ENCODE peak calls at places on chromosomes 16 and 17, in nine cellular contexts. M is Peyer's patch, G is HCT116, C is breast epithelium, Q is heart left ventricle, J is uterus, W is suprapubic skin, R is GM12878, T is lower leg skin. D is an unnamed sample.

GRCh38 chr17:48928876-48929811 is 15.5 kb downstream of the SNF8 start:
- DNase-seq in C (no peak), R (no peak), Q (no peak), G (no peak), T (no peak), W (no peak), J (no peak), M (no peak), D (no peak)

GRCh38 chr17:52754838-52755237 is 596.3 kb upstream of the CA10 start:
- DNase-seq in R (no peak), W (no peak), J (no peak), T (no peak), Q (no peak), C (no peak), M (no peak), G (no peak), D (no peak)

GRCh38 chr16:69176033-69176780 is 10.8 kb upstream of the SNTB2 start:
- DNase-seq in J (no peak), Q (no peak), C (no peak), T (no peak), M (no peak), W (no peak), R (no peak), G (no peak), D (no peak)

GRCh38 chr17:13931752-13932477 is 137.4 kb upstream of the COX10 start:
- DNase-seq in R (no peak), Q (peak), C (peak), T (peak), G (no peak), J (peak), W (peak), M (no peak), D (peak)

GRCh38 chr17:82836823-82837357 is 2.9 kb downstream of the ZNF750 start:
- DNase-seq in M (no peak), Q (no peak), W (no peak), G (no peak), R (no peak), T (no peak), C (peak), J (no peak), D (no peak)

GRCh38 chr17:47959825-47960655 is 2.4 kb upstream of the PRR15L start:
- DNase-seq in R (no peak), G (no peak), C (no peak), M (peak), Q (no peak), W (no peak), T (no peak), J (no peak), D (peak)

GRCh38 chr17:16987830-16988601 is 16.1 kb upstream of the TNFRSF13B start:
- DNase-seq in C (peak), W (peak), J (peak), R (peak), Q (peak), G (no peak), M (no peak), T (peak), D (peak)

GRCh38 chr17:75892556-75893224 is 4.1 kb downstream of the TRIM65 start:
- DNase-seq in G (no peak), R (no peak), T (no peak), C (no peak), J (no peak), Q (no peak), W (no peak), M (peak), D (no peak)

GRCh38 chr16:70688266-70688742 is 2.5 kb upstream of the MTSS2 start:
- DNase-seq in R (no peak), T (peak), Q (peak), C (peak), M (no peak), G (no peak), W (no peak), J (peak), D (peak)

GRCh38 chr17:37107406-37108083 is 158.8 kb downstream of the AATF start:
- DNase-seq in Q (peak), M (no peak), G (no peak), W (no peak), R (no peak), J (peak), T (peak), C (peak), D (no peak)

GRCh38 chr16:59214455-59214854 is 480.3 kb upstream of the GOT2 start:
- DNase-seq in T (no peak), C (no peak), J (no peak), Q (no peak), M (no peak), W (no peak), G (no peak), R (no peak), D (no peak)

GRCh38 chr16:59205403-59205802 is 471.3 kb upstream of the GOT2 start:
- DNase-seq in C (no peak), W (no peak), M (no peak), J (no peak), T (no peak), Q (no peak), R (no peak), G (no peak), D (no peak)

GRCh38 chr16:59212492-59213024 is 478.4 kb upstream of the GOT2 start:
- DNase-seq in C (no peak), T (no peak), Q (no peak), G (no peak), R (no peak), J (no peak), M (no peak), W (no peak), D (no peak)

GRCh38 chr16:59213952-59214351 is 479.8 kb upstream of the GOT2 start:
- DNase-seq in C (no peak), J (no peak), G (no peak), W (no peak), T (no peak), R (no peak), M (no peak), Q (no peak), D (no peak)

DNA sequence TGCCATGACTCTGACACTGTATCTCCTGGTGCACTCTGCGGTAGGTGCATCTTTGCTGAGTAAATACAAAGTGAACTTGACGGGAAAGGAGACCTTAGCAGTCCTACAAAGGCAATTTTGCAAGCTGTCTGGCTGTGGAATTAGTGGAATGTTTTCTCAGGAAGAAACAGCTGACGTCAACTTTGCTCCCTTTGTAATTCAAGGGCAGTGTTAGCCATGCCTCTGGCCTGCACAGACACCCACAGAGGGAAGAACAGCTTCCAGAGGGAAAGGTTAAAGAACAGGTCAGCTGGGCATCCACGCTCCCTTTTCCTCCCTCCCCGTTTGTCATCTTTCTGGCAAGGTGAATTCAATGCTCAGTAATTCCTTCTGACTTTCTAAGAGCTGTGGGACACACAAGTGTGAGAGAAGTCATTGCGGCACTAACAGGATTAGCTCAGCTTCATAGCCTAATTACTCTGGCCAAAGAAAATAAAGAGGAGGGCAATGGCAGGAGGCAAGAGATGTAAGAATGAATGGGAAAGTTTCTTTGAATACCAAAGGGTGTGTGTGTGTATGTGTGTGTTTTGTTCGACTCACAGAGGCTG is 476.9 kb upstream of the GOT2 start:
- DNase-seq in G (no peak), C (peak), M (no peak), Q (peak), R (no peak), T (no peak), W (no peak), J (no peak), D (no peak)
- TF ChIP-seq POLR2A in G (no peak), C (no peak), M (no peak), Q (no peak), R (no peak), T (no peak), W (no peak), J (no peak), D (no peak)

GRCh38 chr17:43905400-43905984 is 1.8 kb downstream of the MPP2 start:
- DNase-seq in G (no peak), C (no peak), J (no peak), W (no peak), M (no peak), R (no peak), Q (no peak), T (no peak), D (no peak)
- H3K4me3 ChIP-seq in G (no peak), C (peak), J (peak), W (peak), M (peak), R (no peak), Q (no peak), T (no peak), D (peak)

DNA sequence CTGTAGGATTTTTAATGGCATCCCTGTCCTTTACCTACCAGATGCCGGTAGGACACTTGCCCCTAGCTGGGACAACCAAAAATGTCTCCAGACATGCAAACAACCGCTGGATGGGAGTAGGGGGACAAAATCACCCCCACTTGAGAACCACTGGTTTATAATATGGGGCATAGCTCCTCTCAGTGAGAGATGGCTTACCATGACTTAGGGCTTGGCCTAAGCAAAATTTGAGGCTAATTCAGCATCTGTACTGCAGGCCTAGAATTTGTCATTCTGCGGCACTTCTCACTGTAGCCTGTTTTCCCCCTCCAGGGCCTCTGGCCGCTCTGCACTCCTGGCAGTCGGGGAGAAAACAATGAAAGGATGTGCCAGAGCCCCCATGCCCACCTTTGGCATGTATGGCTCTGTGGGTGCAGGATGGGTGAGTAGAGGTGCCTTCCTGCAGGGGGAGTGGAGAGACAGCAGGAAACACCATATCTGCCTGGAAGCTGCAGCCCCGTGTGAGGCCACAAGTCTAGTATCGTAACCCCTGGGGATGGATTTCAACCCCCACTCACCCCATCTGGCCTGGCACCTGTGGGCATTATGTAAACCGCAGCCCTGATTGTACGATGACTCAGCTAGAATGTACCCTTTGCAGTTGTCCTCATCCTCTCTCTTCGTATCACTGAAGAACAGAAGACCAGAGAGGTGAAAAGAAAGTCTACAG is 268.1 kb downstream of the SOX9 start:
- DNase-seq in T (no peak), W (no peak), J (no peak), M (no peak), R (peak), Q (no peak), G (peak), C (no peak), D (no peak)
- TF ChIP-seq CTCF in T (no peak), W (no peak), J (no peak), M (no peak), R (peak), Q (no peak), G (peak), C (no peak), D (no peak)

GRCh38 chr17:64781394-64781793 is 119.3 kb upstream of the SMURF2 start:
- DNase-seq in Q (peak), M (peak), T (peak), G (no peak), J (peak), C (peak), W (peak), R (no peak), D (peak)

GRCh38 chr17:64780096-64781012 is 118.2 kb upstream of the SMURF2 start:
- DNase-seq in W (peak), Q (peak), J (peak), C (peak), R (no peak), T (peak), G (peak), M (peak), D (peak)

GRCh38 chr17:64779344-64780095 is 117.4 kb upstream of the SMURF2 start:
- DNase-seq in G (no peak), M (peak), J (no peak), W (no peak), T (peak), R (no peak), Q (no peak), C (no peak), D (peak)

GRCh38 chr17:64781810-64782555 is 119.9 kb upstream of the SMURF2 start:
- DNase-seq in W (peak), T (peak), J (peak), G (no peak), M (peak), C (no peak), R (no peak), Q (no peak), D (no peak)

DNA sequence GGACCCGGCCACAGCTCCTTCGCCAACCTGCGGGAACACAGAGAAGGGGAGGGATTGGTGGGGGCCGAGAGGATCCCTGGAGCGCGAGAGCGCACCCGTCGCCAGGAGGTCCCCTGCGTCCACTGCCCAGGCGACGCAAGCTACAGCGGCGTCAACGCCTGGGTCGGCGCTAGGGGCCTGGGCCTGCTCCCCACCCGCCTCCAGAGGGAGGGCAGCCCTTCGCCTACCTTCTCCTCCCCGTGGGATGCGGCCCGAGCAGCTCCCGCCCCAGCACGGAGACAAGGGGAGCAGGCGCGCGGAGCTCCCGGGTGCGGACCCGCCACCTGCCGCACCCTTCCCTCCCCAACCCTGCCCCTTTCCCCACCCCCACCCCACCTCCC is 118.9 kb upstream of the SMURF2 start:
- DNase-seq in Q (no peak), G (no peak), T (peak), J (no peak), C (no peak), M (no peak), R (no peak), W (no peak), D (no peak)
- TF ChIP-seq POLR2A in Q (no peak), G (no peak), T (no peak), J (no peak), C (no peak), M (no peak), R (no peak), W (no peak), D (no peak)

GRCh38 chr16:23148513-23149266 is 562 bp downstream of the USP31 start:
- DNase-seq in C (peak), W (peak), T (peak), G (no peak), Q (peak), R (no peak), J (peak), M (peak), D (peak)

GRCh38 chr16:23146877-23147601 is 2.2 kb downstream of the USP31 start:
- DNase-seq in W (no peak), Q (no peak), M (no peak), C (no peak), G (no peak), R (no peak), J (no peak), T (peak), D (no peak)

GRCh38 chr16:23148166-23148512 is 1.1 kb downstream of the USP31 start:
- DNase-seq in T (no peak), C (no peak), Q (no peak), W (no peak), R (no peak), G (no peak), M (no peak), J (no peak), D (no peak)

GRCh38 chr16:23149267-23149992 is at the start of gene USP31:
- DNase-seq in Q (peak), W (peak), C (peak), G (peak), T (peak), J (peak), R (peak), M (peak), D (peak)

GRCh38 chr16:23147666-23148065 is 1.6 kb downstream of the USP31 start:
- DNase-seq in Q (no peak), C (no peak), J (no peak), M (no peak), R (no peak), W (no peak), G (no peak), T (no peak), D (no peak)
- H3K4me3 ChIP-seq in Q (no peak), C (peak), J (peak), M (no peak), R (peak), W (peak), G (peak), T (no peak), D (peak)

GRCh38 chr16:89557936-89558490 is 2.5 kb upstream of the RPL13 start:
- DNase-seq in R (no peak), C (no peak), Q (no peak), G (no peak), W (no peak), M (no peak), J (no peak), T (no peak), D (no peak)

GRCh38 chr16:89561195-89562026 is 929 bp downstream of the RPL13 start:
- DNase-seq in J (no peak), W (no peak), T (no peak), G (no peak), R (no peak), Q (no peak), M (no peak), C (no peak), D (no peak)

GRCh38 chr16:89562027-89562599 is 1.6 kb downstream of the RPL13 start:
- DNase-seq in C (no peak), J (no peak), W (no peak), Q (no peak), M (no peak), T (no peak), R (no peak), G (no peak), D (peak)

GRCh38 chr16:89562939-89563338 is 2.5 kb downstream of the RPL13 start:
- DNase-seq in R (no peak), W (no peak), Q (no peak), G (no peak), T (no peak), J (no peak), M (no peak), C (no peak), D (no peak)

GRCh38 chr16:89560413-89561194 is at the start of gene RPL13:
- DNase-seq in M (peak), W (peak), R (peak), T (peak), Q (peak), G (peak), C (peak), J (peak), D (peak)
- TF ChIP-seq CTCF in M (no peak), W (no peak), R (no peak), T (no peak), Q (peak), G (no peak), C (no peak), J (no peak), D (no peak)

GRCh38 chr16:67279296-67280089 is at the start of gene PLEKHG4:
- DNase-seq in M (peak), W (peak), C (peak), Q (peak), T (peak), G (peak), J (peak), R (peak), D (peak)
- TF ChIP-seq POLR2A in M (no peak), W (no peak), C (no peak), Q (no peak), T (no peak), G (peak), J (no peak), R (peak), D (no peak)